ENCODE peak calls at places on chromosomes 13 and 19, in seven cellular contexts. J is activated B cell treated with CpG ODN at 0.5 μM for 24 hours, V is cardiac fibroblast, O is AG04450, C is Caco-2, D is astrocyte, N is body of pancreas. W is an unnamed sample.

GRCh38 chr13:70162141-70162540 is 53.9 kb upstream of the KLHL1 start:
- DNase-seq in V (no peak), J (no peak), O (no peak), D (no peak), C (no peak), N (no peak), W (no peak)

GRCh38 chr13:47000166-47000565 is 103.3 kb upstream of the HTR2A start:
- DNase-seq in J (no peak), N (no peak), V (no peak), D (peak), C (no peak), O (no peak), W (no peak)

GRCh38 chr13:49481788-49482187 is 14.0 kb upstream of the PHF11 start:
- DNase-seq in C (no peak), N (no peak), D (no peak), J (no peak), O (no peak), V (no peak), W (no peak)

GRCh38 chr19:49823472-49823871 is 5.4 kb downstream of the MED25 start:
- DNase-seq in N (no peak), D (no peak), J (no peak), V (no peak), C (no peak), O (no peak), W (no peak)

GRCh38 chr13:75760182-75760981 is 124.3 kb downstream of the LMO7 start:
- DNase-seq in D (peak), O (no peak), C (peak), V (peak), J (no peak), N (peak), W (no peak)

GRCh38 chr13:42574011-42574410 is at the start of gene TNFSF11:
- DNase-seq in C (no peak), N (no peak), O (no peak), V (peak), D (no peak), J (peak), W (no peak)

GRCh38 chr19:10228925-10229324 is 2.2 kb downstream of the S1PR2 start:
- DNase-seq in D (no peak), N (no peak), J (no peak), C (peak), V (peak), O (no peak), W (no peak)

GRCh38 chr13:78497702-78498319 is 105.5 kb downstream of the POU4F1 start:
- DNase-seq in N (no peak), C (no peak), V (no peak), J (no peak), O (no peak), D (no peak), W (no peak)

GRCh38 chr19:46789371-46789770 is 977 bp upstream of the SLC1A5 start:
- DNase-seq in V (no peak), C (no peak), D (no peak), J (no peak), O (no peak), N (no peak), W (no peak)

GRCh38 chr13:21014139-21014665 is 47.2 kb downstream of the LATS2 start:
- DNase-seq in D (peak), J (no peak), V (no peak), C (no peak), O (no peak), N (no peak), W (no peak)

GRCh38 chr13:80367473-80367872 is 26.5 kb upstream of the SPRY2 start:
- DNase-seq in J (no peak), N (no peak), C (no peak), O (no peak), V (no peak), D (no peak), W (no peak)

GRCh38 chr13:73224708-73225107 is 165.9 kb downstream of the KLF5 start:
- DNase-seq in N (no peak), V (no peak), D (peak), C (no peak), J (no peak), O (no peak), W (no peak)

GRCh38 chr19:23787106-23787505 is 28.4 kb upstream of the ZNF681 start:
- DNase-seq in O (no peak), N (no peak), J (no peak), C (no peak), V (no peak), D (no peak), W (peak)

GRCh38 chr13:37884674-37885073 is 15.1 kb upstream of the TRPC4 start:
- DNase-seq in O (no peak), N (no peak), J (no peak), V (no peak), D (no peak), C (no peak), W (no peak)

GRCh38 chr13:113474179-113474578 is 16.3 kb downstream of the DCUN1D2 start:
- DNase-seq in D (no peak), J (no peak), V (peak), C (no peak), N (peak), O (no peak), W (peak)

GRCh38 chr19:13007292-13008045 is 12.2 kb downstream of the NFIX start:
- DNase-seq in V (no peak), J (no peak), O (no peak), C (no peak), N (peak), D (no peak), W (no peak)

GRCh38 chr13:36921902-36922301 is 1.9 kb upstream of the SMAD9 start:
- DNase-seq in O (no peak), D (no peak), C (no peak), V (no peak), J (no peak), N (no peak), W (no peak)

GRCh38 chr19:18431351-18432197 is 6.4 kb downstream of the ISYNA1 start:
- DNase-seq in C (no peak), J (no peak), O (no peak), N (no peak), D (no peak), V (no peak), W (no peak)

GRCh38 chr19:36046443-36047050 is 7.5 kb downstream of the THAP8 start:
- DNase-seq in N (no peak), V (peak), O (no peak), J (no peak), C (no peak), D (no peak), W (no peak)

GRCh38 chr13:23658929-23659541 is 88.8 kb downstream of the TNFRSF19 start:
- DNase-seq in O (no peak), J (no peak), D (no peak), V (no peak), N (no peak), C (no peak), W (no peak)

GRCh38 chr19:10389863-10390262 is 9.5 kb upstream of the TYK2 start:
- DNase-seq in J (no peak), D (no peak), V (no peak), O (no peak), C (no peak), N (no peak), W (no peak)

GRCh38 chr13:51666316-51666715 is 82.1 kb downstream of the WDFY2 start:
- DNase-seq in J (no peak), C (no peak), N (no peak), V (no peak), D (no peak), O (no peak), W (no peak)

GRCh38 chr13:59721889-59722579 is 441.7 kb downstream of the DIAPH3 start:
- DNase-seq in N (no peak), C (no peak), J (no peak), V (no peak), O (no peak), D (no peak), W (no peak)

DNA sequence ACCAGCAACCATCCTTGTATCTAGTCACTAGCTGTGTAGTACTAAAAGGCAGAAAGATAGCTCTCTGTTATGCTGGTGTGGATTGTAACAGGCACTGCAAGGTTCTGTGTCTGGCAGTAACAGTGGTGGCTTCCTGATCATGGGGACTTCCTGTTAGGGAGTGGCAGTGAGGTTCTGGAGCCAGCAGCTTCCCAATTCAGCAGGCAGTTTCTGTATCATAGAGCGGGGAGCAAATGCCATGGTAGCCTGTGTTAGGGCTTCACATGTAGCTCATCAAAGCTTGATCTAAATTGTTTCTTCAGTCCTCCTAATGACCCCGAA is 441.2 kb downstream of the DIAPH3 start:
- DNase-seq in C (no peak), O (no peak), J (no peak), N (no peak), V (no peak), D (no peak), W (no peak)
- TF ChIP-seq CTCF in C (no peak), O (no peak), J (no peak), N (no peak), V (no peak), D (no peak), W (no peak)

GRCh38 chr19:39582891-39583625 is 19.3 kb upstream of the LGALS13 start:
- DNase-seq in O (no peak), N (no peak), C (no peak), V (no peak), D (no peak), J (no peak), W (no peak)
- TF ChIP-seq CTCF in O (no peak), N (no peak), C (no peak), V (no peak), D (no peak), J (no peak), W (no peak)

GRCh38 chr19:32287086-32287485 is 58.3 kb upstream of the ZNF507 start:
- DNase-seq in J (no peak), N (no peak), D (no peak), O (no peak), V (peak), C (no peak), W (no peak)

GRCh38 chr19:32291876-32292275 is 53.5 kb upstream of the ZNF507 start:
- DNase-seq in D (no peak), N (no peak), V (no peak), J (no peak), C (no peak), O (no peak), W (no peak)

GRCh38 chr19:32289566-32290210 is 55.7 kb upstream of the ZNF507 start:
- DNase-seq in J (no peak), N (no peak), C (no peak), V (no peak), O (no peak), D (no peak), W (no peak)

GRCh38 chr19:32287811-32288227 is 57.6 kb upstream of the ZNF507 start:
- DNase-seq in N (peak), J (no peak), V (peak), D (peak), C (peak), O (peak), W (no peak)
- TF ChIP-seq CTCF in N (no peak), J (no peak), V (peak), D (peak), C (peak), O (peak), W (peak)

DNA sequence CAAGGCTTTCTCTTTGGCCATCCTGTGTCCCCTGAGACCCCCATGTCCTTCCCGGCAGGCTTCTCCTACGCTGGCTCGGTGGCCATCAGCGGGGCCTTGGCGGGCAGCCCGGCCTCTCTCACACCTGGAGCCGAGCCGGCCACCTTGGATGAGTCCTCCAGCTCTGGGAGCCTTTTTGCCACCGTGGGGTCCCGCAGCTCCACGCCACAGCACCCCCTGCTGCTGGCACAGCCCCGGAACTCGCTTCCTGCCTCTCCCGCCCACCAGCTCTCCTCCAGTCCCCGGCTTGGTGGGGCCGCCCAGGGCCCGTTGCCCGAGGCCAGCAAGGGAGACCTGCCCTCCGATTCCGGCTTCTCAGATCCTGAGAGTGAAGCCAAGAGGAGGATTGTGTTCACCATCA is 14.2 kb downstream of the PLEKHJ1 start:
- DNase-seq in C (no peak), O (no peak), D (no peak), V (no peak), N (no peak), J (no peak), W (no peak)
- TF ChIP-seq CTCF in C (no peak), O (peak), D (no peak), V (peak), N (no peak), J (no peak), W (peak)

GRCh38 chr19:11984986-11985385 is 20.1 kb downstream of the ZNF763 start:
- DNase-seq in N (no peak), J (no peak), O (no peak), V (no peak), D (no peak), C (no peak), W (no peak)
- TF ChIP-seq CTCF in N (no peak), J (no peak), O (peak), V (peak), D (no peak), C (no peak), W (peak)

GRCh38 chr19:5365905-5366304 is 25.3 kb upstream of the PTPRS start:
- DNase-seq in C (no peak), O (no peak), N (no peak), V (no peak), D (no peak), J (no peak), W (no peak)

GRCh38 chr19:5369304-5369703 is 28.7 kb upstream of the PTPRS start:
- DNase-seq in V (no peak), O (no peak), N (no peak), D (no peak), J (no peak), C (no peak), W (no peak)

GRCh38 chr19:5372572-5373200 is 32.1 kb upstream of the PTPRS start:
- DNase-seq in O (no peak), J (no peak), C (no peak), D (no peak), V (no peak), N (no peak), W (no peak)

GRCh38 chr19:5367530-5368133 is 27.0 kb upstream of the PTPRS start:
- DNase-seq in C (no peak), V (no peak), D (no peak), J (no peak), O (no peak), N (no peak), W (no peak)

DNA sequence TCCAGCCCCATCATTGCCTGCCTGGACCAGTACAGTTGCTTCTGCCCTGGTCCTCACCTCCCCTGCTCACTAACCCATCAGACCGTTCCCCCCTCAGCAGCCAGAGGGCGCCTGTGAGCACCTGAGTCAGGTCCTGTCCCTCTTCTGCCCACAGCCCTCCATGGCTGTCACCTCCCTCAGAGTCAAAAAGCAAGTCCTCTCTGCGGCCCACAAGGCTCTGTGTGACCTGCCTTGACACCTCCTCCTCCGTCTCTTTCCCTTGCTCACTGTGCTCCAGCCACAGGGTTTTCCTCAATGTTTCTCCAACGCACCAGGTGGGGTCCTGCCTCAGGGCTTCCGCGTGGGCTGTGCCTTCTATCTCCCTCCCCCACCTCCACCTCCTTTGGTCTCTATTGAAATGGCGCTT is 29.4 kb upstream of the PTPRS start:
- DNase-seq in J (peak), D (no peak), N (peak), V (peak), O (no peak), C (peak), W (no peak)
- TF ChIP-seq CTCF in J (no peak), D (peak), N (peak), V (peak), O (peak), C (peak), W (peak)

GRCh38 chr13:110352735-110353134 is 45.7 kb downstream of the COL4A2 start:
- DNase-seq in O (no peak), J (no peak), N (no peak), V (no peak), D (no peak), C (no peak), W (no peak)
- TF ChIP-seq CTCF in O (peak), J (no peak), N (no peak), V (no peak), D (no peak), C (peak), W (no peak)

GRCh38 chr19:1773173-1773572 is 19.9 kb downstream of the ONECUT3 start:
- DNase-seq in J (no peak), O (no peak), D (peak), N (no peak), V (peak), C (no peak), W (no peak)

GRCh38 chr19:1776606-1777147 is 23.4 kb downstream of the ONECUT3 start:
- DNase-seq in V (no peak), O (no peak), C (no peak), D (no peak), N (no peak), J (no peak), W (no peak)

GRCh38 chr19:1775951-1776605 is 22.8 kb downstream of the ONECUT3 start:
- DNase-seq in N (no peak), J (no peak), D (no peak), V (no peak), O (no peak), C (no peak), W (no peak)

GRCh38 chr19:1777149-1777548 is 23.8 kb downstream of the ONECUT3 start:
- DNase-seq in J (no peak), O (no peak), C (no peak), D (no peak), N (no peak), V (no peak), W (no peak)

DNA sequence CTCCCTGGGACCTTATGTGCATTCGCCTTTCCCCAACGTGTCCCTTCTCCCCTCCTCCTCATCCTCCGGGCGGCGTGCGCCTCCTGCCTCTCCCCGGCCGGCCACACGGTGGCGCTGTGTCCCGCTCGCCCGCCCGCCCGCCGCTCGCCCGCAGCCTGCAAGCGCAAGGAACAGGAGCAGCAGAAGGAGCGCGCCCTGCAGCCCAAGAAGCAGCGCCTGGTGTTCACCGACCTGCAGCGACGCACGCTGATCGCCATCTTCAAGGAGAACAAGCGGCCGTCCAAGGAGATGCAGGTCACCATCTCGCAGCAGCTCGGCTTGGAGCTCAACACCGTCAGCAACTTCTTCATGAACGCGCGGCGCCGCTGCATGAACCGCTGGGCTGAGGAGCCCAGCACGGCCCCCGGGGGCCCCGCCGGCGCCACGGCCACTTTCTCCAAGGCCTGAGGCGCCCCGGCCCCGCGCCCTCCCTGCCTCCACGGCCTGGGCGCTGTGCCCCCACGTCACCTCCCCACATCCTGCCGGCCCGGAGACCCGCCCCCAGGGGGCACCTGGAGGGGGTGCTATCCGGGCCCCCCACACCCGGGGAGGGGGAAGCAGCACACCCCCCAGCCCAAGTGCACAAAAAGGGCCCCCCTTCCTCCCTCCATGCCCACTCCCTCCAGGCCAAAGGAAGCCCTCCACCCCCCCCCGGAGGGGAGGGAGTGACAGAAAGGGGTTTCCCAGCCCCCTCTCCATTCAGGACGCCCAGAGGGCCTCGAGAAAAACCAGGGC is 21.9 kb downstream of the ONECUT3 start:
- DNase-seq in J (no peak), N (no peak), O (no peak), D (no peak), C (no peak), V (peak), W (no peak)
- TF ChIP-seq CTCF in J (no peak), N (peak), O (peak), D (peak), C (peak), V (peak), W (peak)

GRCh38 chr13:89862691-89863036 is 1484.8 kb upstream of the MIR17HG start:
- DNase-seq in O (no peak), J (no peak), C (no peak), V (no peak), N (no peak), D (no peak), W (no peak)
- TF ChIP-seq CTCF in O (no peak), J (no peak), C (no peak), V (no peak), N (no peak), D (no peak), W (no peak)

W was measured in CD14-positive monocyte.